ENCODE peak calls at places on chromosomes 1 and 21, in four cellular contexts. N is activated T-cell treated with anti-CD3 and anti-CD28 coated beads, Interleukin-2, amount 50 U/mL, for 24 hours; D is T-helper 2 cell; T is stimulated activated CD4-positive, alpha-beta T cell treated with anti-CD3 and anti-CD28 coated beads, Interleukin-4, amount 100 ng/mL, for 48 hours. V is an unnamed sample.

GRCh38 chr1:63575340-63575826 is 17.8 kb upstream of the PGM1 start:
- DNase-seq in N (no peak), D (peak; percentile 10), T (no peak), V (no peak)

GRCh38 chr1:15799004-15799867 is 8.2 kb downstream of the UQCRHL start:
- DNase-seq in N (no peak), D (no peak), T (peak; percentile 3), V (no peak)

GRCh38 chr1:37945743-37946702 is 830 bp downstream of the INPP5B start:
- DNase-seq in N (no peak), D (no peak), T (no peak), V (peak; percentile 33)

GRCh38 chr1:30760596-30761311 is 3.2 kb upstream of the LAPTM5 start:
- DNase-seq in N (no peak), D (peak; percentile 53), T (no peak), V (no peak)

GRCh38 chr1:101482306-101482705 is 245.5 kb downstream of the S1PR1 start:
- DNase-seq in N (no peak), D (no peak), T (no peak), V (no peak)

GRCh38 chr21:45365186-45365607 is 39.8 kb upstream of the COL18A1 start:
- DNase-seq in N (no peak), D (no peak), T (no peak), V (no peak)

GRCh38 chr1:69994261-69994660 is 211.1 kb downstream of the LRRC40 start:
- DNase-seq in N (no peak), D (no peak), T (no peak), V (no peak)

GRCh38 chr21:33199516-33200217 is 30.1 kb upstream of the IFNAR2 start:
- DNase-seq in N (peak; percentile 65), D (peak; percentile 87), T (peak; percentile 73), V (no peak)

GRCh38 chr1:228811655-228812315 is 76.5 kb downstream of the RHOU start:
- DNase-seq in N (no peak), D (no peak), T (no peak), V (no peak)

GRCh38 chr1:3642921-3643675 is 6.8 kb downstream of the WRAP73 start:
- DNase-seq in N (no peak), D (no peak), T (no peak), V (no peak)

GRCh38 chr1:164767257-164768044 is 208.5 kb downstream of the PBX1 start:
- DNase-seq in N (no peak), D (no peak), T (no peak), V (no peak)

GRCh38 chr1:85300140-85300539 is 23.7 kb upstream of the BCL10 start:
- DNase-seq in N (no peak), D (no peak), T (no peak), V (no peak)

GRCh38 chr1:67833595-67833926 is 294 bp upstream of the GNG12 start:
- DNase-seq in N (no peak), D (no peak), T (no peak), V (no peak)

GRCh38 chr1:185352067-185352466 is 35.0 kb upstream of the IVNS1ABP start:
- DNase-seq in N (no peak), D (no peak), T (no peak), V (no peak)

GRCh38 chr1:65198095-65198494 is 50.1 kb downstream of the AK4 start:
- DNase-seq in N (no peak), D (no peak), T (no peak), V (no peak)

GRCh38 chr1:18890704-18891103 is 11.7 kb downstream of the ALDH4A1 start:
- DNase-seq in N (no peak), D (no peak), T (no peak), V (no peak)

GRCh38 chr1:148362141-148362929 is 120.8 kb downstream of the PPIAL4G start:
- DNase-seq in N (peak; percentile 67), D (no peak), T (peak; percentile 38), V (peak; percentile 49)

GRCh38 chr1:67722292-67722944 is 37.4 kb downstream of the GADD45A start:
- DNase-seq in N (no peak), D (no peak), T (no peak), V (no peak)

GRCh38 chr1:214002472-214002871 is 14.7 kb downstream of the PROX1 start:
- DNase-seq in N (no peak), D (no peak), T (no peak), V (no peak)

GRCh38 chr1:34306568-34306967 is 129.9 kb downstream of the C1orf94 start:
- DNase-seq in N (no peak), D (no peak), T (no peak), V (no peak)

GRCh38 chr1:15323989-15324866 is 77.2 kb downstream of the FHAD1 start:
- DNase-seq in N (no peak), D (no peak), T (no peak), V (no peak)

GRCh38 chr1:77511440-77511840 is 171.0 kb downstream of the ZZZ3 start:
- DNase-seq in N (no peak), D (no peak), T (no peak), V (no peak)

GRCh38 chr1:41754540-41754939 is 164.2 kb downstream of the HIVEP3 start:
- DNase-seq in N (peak; percentile 62), D (peak; percentile 51), T (no peak), V (no peak)

GRCh38 chr1:161009602-161010211 is 11.2 kb downstream of the F11R start:
- DNase-seq in N (no peak), D (no peak), T (no peak), V (no peak)

GRCh38 chr21:19326581-19327319 is 923.2 kb upstream of the TMPRSS15 start:
- DNase-seq in N (no peak), D (no peak), T (no peak), V (no peak)

GRCh38 chr1:198876371-198876871 is 237.6 kb downstream of the PTPRC start:
- DNase-seq in N (no peak), D (no peak), T (no peak), V (no peak)

GRCh38 chr1:54551891-54552290 is 3.9 kb downstream of the ACOT11 start:
- DNase-seq in N (no peak), D (no peak), T (no peak), V (no peak)

GRCh38 chr1:33099290-33100118 is 18.6 kb downstream of the AZIN2 start:
- DNase-seq in N (peak; percentile 79), D (peak; percentile 99), T (peak; percentile 64), V (peak; percentile 82)

GRCh38 chr1:85975770-85976386 is 180.7 kb downstream of the COL24A1 start:
- DNase-seq in N (no peak), D (no peak), T (no peak), V (no peak)

GRCh38 chr1:162384601-162385279 is 3.2 kb downstream of the C1orf226 start:
- DNase-seq in N (no peak), D (no peak), T (no peak), V (no peak)

GRCh38 chr1:228379165-228379460 is 27.5 kb downstream of the TRIM11 start:
- DNase-seq in N (peak; percentile 52), D (no peak), T (no peak), V (no peak)